ENCODE peak calls at places on chromosomes 5 and 9, in five cellular contexts. One of them, this sample, is unnamed.

GRCh38 chr9:93555370-93555769 is 21.0 kb upstream of the PHF2 start:
- DNase-seq in GM12878: no peak
- DNase-seq in K562: no peak
- DNase-seq in HepG2: no peak
- DNase-seq in SK-N-SH: no peak
- DNase-seq in this sample: no peak

GRCh38 chr5:74685979-74686631 is 1.1 kb downstream of the HEXB start:
- DNase-seq in HepG2: no peak
- DNase-seq in GM12878: peak; percentile 26
- DNase-seq in K562: peak; percentile 34
- DNase-seq in SK-N-SH: peak; percentile 21
- DNase-seq in this sample: no peak

GRCh38 chr5:108523360-108523759 is 141.5 kb upstream of the FBXL17 start:
- DNase-seq in SK-N-SH: no peak
- DNase-seq in GM12878: no peak
- DNase-seq in HepG2: no peak
- DNase-seq in K562: no peak
- DNase-seq in this sample: no peak

GRCh38 chr5:87735918-87736317 is 323.2 kb upstream of the CCNH start:
- DNase-seq in K562: no peak
- DNase-seq in GM12878: no peak
- DNase-seq in SK-N-SH: no peak
- DNase-seq in HepG2: no peak
- DNase-seq in this sample: no peak

GRCh38 chr9:15317836-15318235 is 10.8 kb upstream of the TTC39B start:
- DNase-seq in SK-N-SH: no peak
- DNase-seq in HepG2: no peak
- DNase-seq in K562: no peak
- DNase-seq in GM12878: no peak
- DNase-seq in this sample: no peak

GRCh38 chr9:86093788-86094555 is 5.4 kb downstream of the GOLM1 start:
- DNase-seq in GM12878: peak; percentile 17
- DNase-seq in HepG2: peak; percentile 95
- DNase-seq in SK-N-SH: no peak
- DNase-seq in K562: no peak
- DNase-seq in this sample: peak; percentile 67

GRCh38 chr9:69346596-69347390 is 21.8 kb downstream of the ENTREP1 start:
- DNase-seq in GM12878: no peak
- DNase-seq in SK-N-SH: no peak
- DNase-seq in K562: no peak
- DNase-seq in HepG2: no peak
- DNase-seq in this sample: no peak

GRCh38 chr9:26753971-26754370 is 138.6 kb downstream of the CAAP1 start:
- DNase-seq in HepG2: no peak
- DNase-seq in SK-N-SH: no peak
- DNase-seq in GM12878: no peak
- DNase-seq in K562: no peak
- DNase-seq in this sample: no peak

GRCh38 chr5:174386306-174386705 is 338.1 kb upstream of the MSX2 start:
- DNase-seq in K562: no peak
- DNase-seq in SK-N-SH: no peak
- DNase-seq in GM12878: no peak
- DNase-seq in HepG2: no peak
- DNase-seq in this sample: no peak

GRCh38 chr9:80235752-80236151 is 664.0 kb downstream of the TLE4 start:
- DNase-seq in HepG2: no peak
- DNase-seq in GM12878: no peak
- DNase-seq in K562: no peak
- DNase-seq in SK-N-SH: no peak
- DNase-seq in this sample: no peak

GRCh38 chr5:120108586-120109254 is 355.4 kb upstream of the PRR16 start:
- DNase-seq in SK-N-SH: no peak
- DNase-seq in GM12878: no peak
- DNase-seq in K562: no peak
- DNase-seq in HepG2: no peak
- DNase-seq in this sample: no peak

GRCh38 chr9:118522093-118523028 is 818.2 kb downstream of the TLR4 start:
- DNase-seq in K562: peak; percentile 10
- DNase-seq in GM12878: peak; percentile 34
- DNase-seq in SK-N-SH: peak; percentile 48
- DNase-seq in HepG2: peak; percentile 8
- DNase-seq in this sample: peak; percentile 56

GRCh38 chr9:33415152-33416038 is 13.0 kb upstream of the AQP7 start:
- DNase-seq in K562: peak; percentile 80
- DNase-seq in GM12878: peak; percentile 3
- DNase-seq in SK-N-SH: peak; percentile 76
- DNase-seq in HepG2: peak; percentile 99
- DNase-seq in this sample: peak; percentile 69

GRCh38 chr9:135224286-135224871 is 136.9 kb downstream of the OLFM1 start:
- DNase-seq in K562: no peak
- DNase-seq in GM12878: no peak
- DNase-seq in SK-N-SH: no peak
- DNase-seq in HepG2: no peak
- DNase-seq in this sample: no peak

GRCh38 chr9:113653746-113654604 is 190.4 kb downstream of the RGS3 start:
- DNase-seq in HepG2: no peak
- DNase-seq in K562: no peak
- DNase-seq in SK-N-SH: no peak
- DNase-seq in GM12878: no peak
- DNase-seq in this sample: no peak

GRCh38 chr9:109012876-109013677 is at the start of gene CTNNAL1:
- DNase-seq in K562: peak; percentile 99
- DNase-seq in GM12878: no peak
- DNase-seq in SK-N-SH: peak; percentile 99
- DNase-seq in HepG2: peak; percentile 82
- DNase-seq in this sample: peak; percentile 97

DNA sequence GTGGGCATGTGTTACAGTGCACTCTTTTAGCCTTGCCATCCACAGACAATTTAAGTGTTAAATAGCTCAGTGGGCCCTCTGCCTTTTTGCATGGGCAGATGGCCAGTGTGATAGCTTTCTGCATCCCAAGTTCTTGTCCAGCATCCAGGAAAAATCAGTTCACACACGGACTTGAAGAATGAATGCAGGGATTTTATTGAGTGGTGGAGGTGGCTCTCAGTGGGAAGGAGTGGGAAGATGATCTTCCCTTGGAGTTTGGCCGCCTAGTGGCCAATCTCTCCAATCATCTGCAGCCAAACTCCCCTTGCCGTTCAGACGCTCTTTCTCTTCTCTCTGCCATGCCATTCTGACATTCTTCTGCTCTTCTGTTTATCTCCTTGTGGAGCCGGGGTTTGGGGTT is 322.4 kb upstream of the GRAMD2B start:
- DNase-seq in K562: no peak
- DNase-seq in HepG2: no peak
- DNase-seq in GM12878: no peak
- DNase-seq in SK-N-SH: no peak
- DNase-seq in this sample: peak; percentile 38
- TF ChIP-seq FOXM1 in K562: no peak
- TF ChIP-seq FOXM1 in HepG2: no peak
- TF ChIP-seq FOXM1 in GM12878: no peak
- TF ChIP-seq FOXM1 in SK-N-SH: no peak
- TF ChIP-seq FOXM1 in this sample: no peak

GRCh38 chr5:141245250-141245717 is at the start of gene PCDHB15:
- DNase-seq in K562: peak; percentile 11
- DNase-seq in GM12878: no peak
- DNase-seq in SK-N-SH: peak; percentile 30
- DNase-seq in HepG2: peak; percentile 9
- DNase-seq in this sample: peak; percentile 20

DNA sequence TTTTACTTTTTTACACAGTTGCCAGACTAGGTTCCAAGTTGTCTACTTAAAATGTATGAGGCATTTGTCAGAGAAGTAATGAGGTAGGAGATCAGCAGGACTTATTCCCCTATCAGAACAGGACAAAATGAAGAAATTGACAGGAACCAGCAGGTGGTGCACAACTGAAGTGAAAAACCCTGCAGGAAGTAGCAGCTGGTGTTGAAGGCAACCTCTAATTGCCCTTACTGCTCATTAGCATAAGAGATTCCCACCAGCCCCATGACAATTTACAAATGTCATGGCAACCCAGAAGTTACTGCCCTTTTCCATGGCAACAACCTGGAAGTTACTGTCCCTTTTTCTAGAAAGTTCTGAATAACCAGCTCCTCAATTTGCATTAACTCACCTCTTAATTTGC is 5.4 kb downstream of the PCDHB15 start:
- DNase-seq in HepG2: no peak
- DNase-seq in GM12878: no peak
- DNase-seq in K562: no peak
- DNase-seq in SK-N-SH: no peak
- DNase-seq in this sample: no peak
- TF ChIP-seq FOXM1 in HepG2: no peak
- TF ChIP-seq FOXM1 in GM12878: no peak
- TF ChIP-seq FOXM1 in K562: no peak
- TF ChIP-seq FOXM1 in SK-N-SH: no peak
- TF ChIP-seq FOXM1 in this sample: no peak

GRCh38 chr5:148623741-148624140 is 30.6 kb downstream of the HTR4 start:
- DNase-seq in HepG2: no peak
- DNase-seq in K562: peak; percentile 24
- DNase-seq in GM12878: no peak
- DNase-seq in SK-N-SH: no peak
- DNase-seq in this sample: no peak
- TF ChIP-seq FOXM1 in HepG2: no peak
- TF ChIP-seq FOXM1 in K562: no peak
- TF ChIP-seq FOXM1 in GM12878: no peak
- TF ChIP-seq FOXM1 in SK-N-SH: no peak
- TF ChIP-seq FOXM1 in this sample: no peak

GRCh38 chr9:126378761-126379160 is 52.1 kb downstream of the MVB12B start:
- DNase-seq in HepG2: no peak
- DNase-seq in K562: no peak
- DNase-seq in SK-N-SH: no peak
- DNase-seq in GM12878: no peak
- DNase-seq in this sample: no peak

GRCh38 chr9:126375386-126375785 is 48.8 kb downstream of the MVB12B start:
- DNase-seq in HepG2: peak; percentile 20
- DNase-seq in GM12878: no peak
- DNase-seq in SK-N-SH: peak; percentile 49
- DNase-seq in K562: no peak
- DNase-seq in this sample: no peak

GRCh38 chr9:126376311-126376902 is 49.8 kb downstream of the MVB12B start:
- DNase-seq in K562: no peak
- DNase-seq in SK-N-SH: no peak
- DNase-seq in HepG2: peak; percentile 90
- DNase-seq in GM12878: no peak
- DNase-seq in this sample: no peak

GRCh38 chr9:126376903-126377342 is 50.3 kb downstream of the MVB12B start:
- DNase-seq in GM12878: no peak
- DNase-seq in K562: no peak
- DNase-seq in SK-N-SH: peak; percentile 37
- DNase-seq in HepG2: peak; percentile 72
- DNase-seq in this sample: no peak

DNA sequence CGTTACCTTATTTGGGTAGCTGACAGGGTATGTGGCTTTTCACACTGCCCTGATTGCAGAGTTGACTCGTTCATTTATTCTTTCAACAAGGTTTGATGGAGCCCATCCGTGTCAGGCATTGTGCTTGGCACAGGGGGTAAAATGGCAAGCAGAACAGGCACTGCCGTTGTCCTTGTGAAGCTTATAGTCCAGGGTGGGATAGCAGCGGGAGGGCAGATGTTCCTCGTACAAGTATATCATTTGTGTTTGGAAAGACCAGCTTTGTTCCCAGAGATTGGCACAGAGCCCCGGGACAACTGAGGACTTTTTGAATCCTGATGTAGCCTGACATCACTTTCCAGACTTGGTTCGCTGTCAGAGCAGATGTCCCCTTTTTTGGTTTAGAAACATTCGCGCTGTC is 50.9 kb downstream of the MVB12B start:
- DNase-seq in K562: no peak
- DNase-seq in SK-N-SH: no peak
- DNase-seq in GM12878: no peak
- DNase-seq in HepG2: no peak
- DNase-seq in this sample: no peak
- TF ChIP-seq FOXM1 in K562: no peak
- TF ChIP-seq FOXM1 in SK-N-SH: no peak
- TF ChIP-seq FOXM1 in GM12878: no peak
- TF ChIP-seq FOXM1 in HepG2: no peak
- TF ChIP-seq FOXM1 in this sample: no peak

GRCh38 chr5:175609504-175609903 is 48.4 kb upstream of the HRH2 start:
- DNase-seq in K562: no peak
- DNase-seq in HepG2: no peak
- DNase-seq in SK-N-SH: no peak
- DNase-seq in GM12878: no peak
- DNase-seq in this sample: no peak
- TF ChIP-seq FOXM1 in K562: no peak
- TF ChIP-seq FOXM1 in HepG2: no peak
- TF ChIP-seq FOXM1 in SK-N-SH: no peak
- TF ChIP-seq FOXM1 in GM12878: no peak
- TF ChIP-seq FOXM1 in this sample: no peak

GRCh38 chr9:136355616-136356557 is 7.7 kb downstream of the DNLZ start:
- DNase-seq in HepG2: no peak
- DNase-seq in K562: peak; percentile 49
- DNase-seq in GM12878: no peak
- DNase-seq in SK-N-SH: no peak
- DNase-seq in this sample: no peak
- TF ChIP-seq FOXM1 in HepG2: no peak
- TF ChIP-seq FOXM1 in K562: no peak
- TF ChIP-seq FOXM1 in GM12878: no peak
- TF ChIP-seq FOXM1 in SK-N-SH: no peak
- TF ChIP-seq FOXM1 in this sample: no peak

DNA sequence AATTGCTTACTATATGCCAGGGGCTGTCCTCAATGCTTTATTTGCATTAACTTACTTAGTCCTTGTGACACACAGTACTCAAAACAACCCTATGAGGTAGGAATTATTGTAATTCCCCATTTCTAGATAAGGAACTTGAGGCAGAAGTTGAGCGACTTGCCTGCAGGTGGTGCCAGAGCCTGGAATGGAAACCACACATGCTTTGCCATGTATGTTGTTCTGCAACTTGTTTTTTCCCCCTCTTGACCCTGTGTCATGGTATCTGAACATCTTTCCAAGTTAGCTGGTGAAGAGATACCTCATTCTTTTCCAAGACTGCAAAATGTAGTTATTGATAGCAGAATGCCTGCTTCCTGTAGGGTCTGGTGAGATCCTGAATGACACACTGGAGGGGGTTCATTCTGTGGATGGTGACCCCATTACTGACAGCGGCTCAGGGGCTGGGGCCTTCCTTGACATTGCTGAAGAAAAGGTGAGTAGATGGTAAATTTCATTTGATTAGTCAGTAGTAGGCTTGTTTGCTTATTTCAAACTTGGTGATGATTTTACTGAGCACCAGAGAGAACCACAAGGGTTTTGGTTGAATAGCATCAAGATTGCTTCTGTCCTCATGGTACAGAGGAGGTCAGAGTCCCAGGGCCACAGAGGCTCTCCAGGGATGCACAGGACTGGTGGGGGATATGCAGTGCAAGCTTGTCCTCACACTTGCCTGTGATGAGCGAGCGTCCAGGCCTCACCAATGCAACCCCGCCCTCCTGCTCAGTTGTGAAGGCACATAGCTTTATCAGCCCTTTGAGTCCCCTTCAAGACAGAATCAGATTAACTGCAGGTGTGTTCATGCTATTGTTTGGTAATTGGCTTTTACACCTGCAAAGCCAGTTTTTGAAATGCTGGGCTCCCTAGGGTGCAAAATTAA is 57.0 kb downstream of the COL15A1 start:
- DNase-seq in GM12878: peak; percentile 23
- DNase-seq in HepG2: peak; percentile 17
- DNase-seq in K562: peak; percentile 63
- DNase-seq in SK-N-SH: peak; percentile 49
- DNase-seq in this sample: peak; percentile 49
- TF ChIP-seq FOXM1 in GM12878: no peak
- TF ChIP-seq FOXM1 in HepG2: no peak
- TF ChIP-seq FOXM1 in K562: no peak
- TF ChIP-seq FOXM1 in SK-N-SH: no peak
- TF ChIP-seq FOXM1 in this sample: no peak